ENCODE peak calls at places on chromosomes 11 and 22, in six cellular contexts. Z, X, F, N, Y and A are unnamed samples.

GRCh38 chr22:24200616-24201212 is 19.4 kb downstream of the SUSD2 start:
- DNase-seq in Y (no peak), F (no peak), N (peak), Z (peak), X (peak), A (peak)

GRCh38 chr11:93407777-93408401 is 77.3 kb downstream of the DEUP1 start:
- DNase-seq in F (peak), Z (no peak), X (no peak), N (no peak), Y (no peak), A (no peak)

GRCh38 chr11:95577716-95578460 is 211.7 kb downstream of the FAM76B start:
- DNase-seq in Y (no peak), F (no peak), X (no peak), Z (no peak), N (no peak), A (no peak)

GRCh38 chr11:45473491-45473890 is 187.3 kb upstream of the SYT13 start:
- DNase-seq in X (no peak), N (no peak), Y (no peak), F (no peak), Z (no peak), A (no peak)

GRCh38 chr11:1073261-1073724 is 1.4 kb upstream of the MUC2 start:
- DNase-seq in F (no peak), Z (peak), X (peak), Y (no peak), N (peak), A (no peak)

GRCh38 chr11:34731596-34731995 is 110.7 kb downstream of the EHF start:
- DNase-seq in Z (no peak), N (no peak), X (no peak), Y (no peak), F (no peak), A (no peak)

GRCh38 chr11:83070878-83071640 is 638 bp downstream of the RAB30 start:
- DNase-seq in F (peak), Y (no peak), X (no peak), N (no peak), Z (peak), A (peak)

GRCh38 chr11:26905368-26905767 is 88.5 kb upstream of the FIBIN start:
- DNase-seq in N (no peak), X (no peak), Y (no peak), F (no peak), Z (no peak), A (peak)

GRCh38 chr11:113387605-113388211 is at the start of gene ANKK1:
- DNase-seq in Z (no peak), F (no peak), X (peak), N (no peak), Y (no peak), A (peak)

GRCh38 chr22:50070366-50070765 is 12.3 kb upstream of the TTLL8 start:
- DNase-seq in N (no peak), Z (no peak), Y (no peak), F (no peak), X (no peak), A (no peak)

GRCh38 chr22:32644252-32645100 is 157.0 kb upstream of the TIMP3 start:
- DNase-seq in X (no peak), Y (no peak), N (peak), F (no peak), Z (no peak), A (no peak)

DNA sequence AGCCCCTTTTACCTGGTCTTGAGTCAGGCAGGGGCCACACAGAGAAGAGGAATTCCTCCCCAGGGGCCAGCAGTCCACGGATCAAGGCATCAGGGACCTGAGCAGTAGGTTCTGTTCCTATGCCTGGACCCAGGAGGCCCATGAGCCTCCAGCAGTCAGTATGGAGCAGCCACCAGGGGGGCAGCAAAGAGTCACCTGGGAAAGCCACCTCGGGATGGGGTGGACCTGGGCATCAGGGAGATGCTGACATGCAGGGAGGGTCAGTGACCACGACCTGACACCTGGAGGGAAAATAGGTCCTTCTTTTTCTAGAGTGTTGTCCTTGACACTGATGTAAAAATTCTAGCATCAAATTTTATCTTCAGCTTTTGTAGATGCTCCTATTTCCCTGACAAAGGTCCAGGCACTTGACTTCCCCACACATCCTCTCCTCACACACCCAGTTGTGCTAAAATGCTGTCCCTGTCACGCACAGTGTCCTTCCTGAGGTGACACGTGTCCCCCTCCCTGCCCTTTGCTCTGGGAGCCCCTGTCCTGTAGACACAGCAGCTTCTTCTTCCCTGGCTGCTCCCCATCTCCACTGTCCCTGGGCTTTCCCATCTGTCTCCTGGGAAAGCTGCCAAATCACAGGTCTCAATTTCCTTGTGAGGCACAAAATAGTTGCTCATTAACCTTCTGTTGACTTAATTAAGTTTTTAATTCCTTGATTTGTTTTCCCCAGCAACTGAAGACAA is 70.0 kb upstream of the IGLL5 start:
- DNase-seq in N (no peak), Y (no peak), Z (peak), X (no peak), F (peak), A (no peak)
- TF ChIP-seq REST in N (no peak), Y (no peak), Z (no peak), X (no peak), F (no peak), A (no peak)

GRCh38 chr11:67416416-67417335 is 1.2 kb downstream of the CARNS1 start:
- DNase-seq in Y (no peak), N (peak), Z (no peak), F (no peak), X (no peak), A (no peak)
- TF ChIP-seq MAX in Y (no peak), N (no peak), Z (no peak), F (no peak), X (no peak), A (no peak)

GRCh38 chr11:117045196-117045595 is 53.0 kb downstream of the SIK3 start:
- DNase-seq in N (no peak), X (no peak), Y (no peak), Z (no peak), F (no peak), A (no peak)
- H3K4me3 ChIP-seq in N (no peak), X (no peak), Y (no peak), Z (no peak), F (no peak), A (no peak)

DNA sequence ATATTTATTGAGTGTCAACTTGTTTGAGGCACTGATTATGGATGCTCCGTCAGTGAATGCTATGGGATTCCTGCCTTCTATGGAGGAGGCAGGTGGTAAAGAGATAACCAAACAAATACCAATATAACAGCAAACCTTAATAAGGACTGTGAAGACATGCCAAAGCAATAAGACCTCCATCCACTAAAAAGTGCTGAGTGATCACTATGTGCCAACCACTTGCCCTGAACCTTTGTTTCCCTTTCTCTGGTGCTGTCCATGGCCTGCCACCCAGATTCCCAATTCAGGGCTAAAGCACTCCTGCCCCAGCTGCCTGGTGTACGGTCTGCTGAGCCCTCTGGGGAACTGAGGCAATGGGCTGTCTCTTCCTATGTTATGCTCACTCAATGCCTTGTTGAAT is 1074.9 kb downstream of the OPCML start:
- DNase-seq in F (no peak), X (no peak), Y (no peak), N (no peak), Z (no peak), A (no peak)
- TF ChIP-seq REST in F (no peak), X (no peak), Y (no peak), N (no peak), Z (no peak), A (no peak)

DNA sequence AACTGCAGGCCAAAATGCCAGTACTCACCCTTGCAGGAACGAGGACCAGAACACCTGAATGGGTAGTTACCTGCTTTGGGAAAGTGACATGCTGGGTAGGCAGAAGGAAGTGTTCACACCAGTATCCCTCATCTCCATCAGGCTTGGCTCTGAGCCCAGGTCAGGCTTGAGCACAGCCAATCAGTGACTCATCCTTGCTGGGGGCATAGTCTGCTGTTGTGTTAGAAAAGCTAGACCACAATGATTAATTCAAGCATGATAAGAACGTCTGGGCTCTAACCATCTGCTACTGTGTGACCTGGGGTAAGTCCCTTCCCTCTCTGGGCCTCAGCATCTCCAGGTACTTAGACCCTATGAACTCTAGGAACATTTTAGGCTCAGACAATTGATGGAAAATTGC is 450.4 kb downstream of the MIAT start:
- DNase-seq in Y (no peak), X (peak), Z (peak), N (peak), F (no peak), A (peak)
- TF ChIP-seq MAX in Y (no peak), X (no peak), Z (peak), N (no peak), F (no peak), A (no peak)

GRCh38 chr11:74956387-74956786 is 7.3 kb downstream of the SPCS2 start:
- DNase-seq in F (no peak), N (no peak), X (no peak), Z (no peak), Y (no peak), A (no peak)
- H3K4me3 ChIP-seq in F (no peak), N (no peak), X (no peak), Z (no peak), Y (no peak), A (no peak)